ENCODE peak calls at places on chromosome 20, in seven cellular contexts. D is activated naive CD8-positive, alpha-beta T cell treated with anti-CD3 and anti-CD28 coated beads, Interleukin-2, amount 50 U/mL, for 24 hours; P is stimulated activated CD4-positive, alpha-beta T cell treated with anti-CD3 and anti-CD28 coated beads, TNF-alpha, amount 100 ng/mL, for 4 hours; T is stimulated activated naive CD8-positive, alpha-beta T cell treated with anti-CD3 and anti-CD28 coated beads, Interleukin-15, amount 100 ng/mL, for 72 hours; C is Kasumi-1; G is adipocyte; K is effector memory CD8-positive, alpha-beta T cell. X is an unnamed sample.

GRCh38 chr20:17708675-17709360 is 9.1 kb downstream of the BANF2 start:
- DNase-seq in D (no peak), P (no peak), T (no peak), C (no peak), G (peak; percentile 7), K (no peak), X (no peak)

GRCh38 chr20:25538838-25539665 is 46.3 kb downstream of the NINL start:
- DNase-seq in D (no peak), P (no peak), T (no peak), C (no peak), G (no peak), K (no peak), X (no peak)

GRCh38 chr20:32965115-32965514 is 39.1 kb downstream of the SUN5 start:
- DNase-seq in D (no peak), P (no peak), T (peak; percentile 8), C (no peak), G (no peak), K (no peak), X (no peak)

GRCh38 chr20:44962483-44962882 is 2.3 kb upstream of the TOMM34 start:
- DNase-seq in D (no peak), P (no peak), T (no peak), C (no peak), G (no peak), K (no peak), X (no peak)

GRCh38 chr20:354298-354977 is 7.5 kb downstream of the NRSN2 start:
- DNase-seq in D (peak; percentile 78), P (peak; percentile 76), T (peak; percentile 84), C (peak; percentile 74), G (peak; percentile 93), K (peak; percentile 80), X (peak; percentile 67)

GRCh38 chr20:44571367-44571766 is 11.0 kb upstream of the PKIG start:
- DNase-seq in D (no peak), P (no peak), T (no peak), C (no peak), G (no peak), K (no peak), X (no peak)

GRCh38 chr20:32448306-32449056 is 90.3 kb downstream of the ASXL1 start:
- DNase-seq in D (no peak), P (no peak), T (no peak), C (no peak), G (no peak), K (no peak), X (no peak)

GRCh38 chr20:19384940-19385339 is 172.5 kb downstream of the SLC24A3 start:
- DNase-seq in D (no peak), P (no peak), T (no peak), C (no peak), G (no peak), K (no peak), X (no peak)

GRCh38 chr20:2528671-2529070 is 7.7 kb upstream of the TMC2 start:
- DNase-seq in D (no peak), P (no peak), T (no peak), C (no peak), G (no peak), K (no peak), X (no peak)

GRCh38 chr20:33291830-33292355 is 8.9 kb downstream of the BPIFB1 start:
- DNase-seq in D (peak; percentile 74), P (peak; percentile 42), T (peak; percentile 66), C (peak; percentile 11), G (peak; percentile 30), K (peak; percentile 56), X (peak; percentile 57)

GRCh38 chr20:58094160-58094559 is 134.3 kb downstream of the ANKRD60 start:
- DNase-seq in D (no peak), P (no peak), T (no peak), C (no peak), G (no peak), K (no peak), X (no peak)

GRCh38 chr20:20499469-20499868 is 131.6 kb downstream of the INSM1 start:
- DNase-seq in D (no peak), P (no peak), T (no peak), C (no peak), G (no peak), K (no peak), X (no peak)

GRCh38 chr20:17863577-17864292 is 104.9 kb downstream of the SNX5 start:
- DNase-seq in D (no peak), P (no peak), T (no peak), C (no peak), G (no peak), K (no peak), X (no peak)

GRCh38 chr20:37544386-37544785 is 16.7 kb upstream of the BLCAP start:
- DNase-seq in D (no peak), P (no peak), T (no peak), C (no peak), G (no peak), K (no peak), X (no peak)

GRCh38 chr20:2386516-2387179 is 5.9 kb downstream of the TGM6 start:
- DNase-seq in D (no peak), P (no peak), T (no peak), C (no peak), G (peak; percentile 25), K (no peak), X (no peak)

GRCh38 chr20:62358171-62358719 is 8.9 kb downstream of the LAMA5 start:
- DNase-seq in D (no peak), P (no peak), T (no peak), C (no peak), G (no peak), K (no peak), X (no peak)

GRCh38 chr20:59785118-59785959 is 148.1 kb downstream of the SYCP2 start:
- DNase-seq in D (no peak), P (no peak), T (no peak), C (no peak), G (no peak), K (no peak), X (no peak)

GRCh38 chr20:43096471-43096870 is 93.2 kb downstream of the PTPRT start:
- DNase-seq in D (no peak), P (no peak), T (no peak), C (no peak), G (no peak), K (no peak), X (no peak)

GRCh38 chr20:46704714-46705377 is 4.6 kb upstream of the SLC2A10 start:
- DNase-seq in D (no peak), P (no peak), T (no peak), C (no peak), G (peak; percentile 54), K (no peak), X (no peak)

GRCh38 chr20:2093200-2093781 is 8.3 kb upstream of the STK35 start:
- DNase-seq in D (peak; percentile 34), P (no peak), T (peak; percentile 32), C (no peak), G (peak; percentile 17), K (peak; percentile 20), X (no peak)

GRCh38 chr20:32040142-32040953 is 11.7 kb upstream of the HCK start:
- DNase-seq in D (peak; percentile 13), P (no peak), T (no peak), C (peak; percentile 88), G (no peak), K (no peak), X (no peak)

GRCh38 chr20:50399917-50400704 is 110.1 kb upstream of the PTPN1 start:
- DNase-seq in D (no peak), P (no peak), T (no peak), C (no peak), G (no peak), K (no peak), X (no peak)

GRCh38 chr20:41387433-41387832 is 20.8 kb upstream of the EMILIN3 start:
- DNase-seq in D (no peak), P (no peak), T (no peak), C (no peak), G (no peak), K (no peak), X (no peak)

GRCh38 chr20:44187763-44188709 is 1.0 kb upstream of the JPH2 start:
- DNase-seq in D (no peak), P (no peak), T (no peak), C (no peak), G (peak; percentile 54), K (no peak), X (no peak)

GRCh38 chr20:38031957-38032356 is 1.3 kb downstream of the TTI1 start:
- DNase-seq in D (no peak), P (no peak), T (no peak), C (no peak), G (no peak), K (no peak), X (no peak)

GRCh38 chr20:45052698-45053440 is 48.1 kb downstream of the KCNS1 start:
- DNase-seq in D (no peak), P (no peak), T (peak; percentile 40), C (peak; percentile 48), G (peak; percentile 78), K (peak; percentile 13), X (no peak)

GRCh38 chr20:1377984-1378742 is 14.7 kb downstream of the FKBP1A start:
- DNase-seq in D (no peak), P (no peak), T (peak; percentile 60), C (no peak), G (no peak), K (no peak), X (no peak)

GRCh38 chr20:8473459-8473858 is 341.4 kb downstream of the PLCB1 start:
- DNase-seq in D (no peak), P (no peak), T (no peak), C (no peak), G (peak; percentile 21), K (no peak), X (no peak)

GRCh38 chr20:58709703-58710039 is 17.1 kb downstream of the NPEPL1 start:
- DNase-seq in D (no peak), P (no peak), T (no peak), C (no peak), G (no peak), K (no peak), X (no peak)

GRCh38 chr20:32672982-32673727 is 586 bp downstream of the C20orf203 start:
- DNase-seq in D (peak; percentile 53), P (no peak), T (peak; percentile 65), C (peak; percentile 72), G (no peak), K (peak; percentile 14), X (no peak)

GRCh38 chr20:51128198-51128597 is 105.3 kb upstream of the KCNG1 start:
- DNase-seq in D (peak; percentile 17), P (no peak), T (no peak), C (no peak), G (peak; percentile 71), K (no peak), X (no peak)

GRCh38 chr20:47502271-47502730 is 614 bp downstream of the NCOA3 start:
- DNase-seq in D (peak; percentile 35), P (peak; percentile 11), T (no peak), C (no peak), G (peak; percentile 61), K (peak; percentile 13), X (peak; percentile 22)

GRCh38 chr20:1526310-1526709 is 31.2 kb downstream of the SIRPD start:
- DNase-seq in D (no peak), P (no peak), T (no peak), C (no peak), G (no peak), K (no peak), X (no peak)

GRCh38 chr20:57326667-57327455 is 2.7 kb upstream of the SPO11 start:
- DNase-seq in D (no peak), P (no peak), T (no peak), C (no peak), G (no peak), K (no peak), X (no peak)

GRCh38 chr20:46799781-46800180 is 90.3 kb downstream of the SLC2A10 start:
- DNase-seq in D (no peak), P (no peak), T (no peak), C (no peak), G (no peak), K (no peak), X (no peak)

GRCh38 chr20:34941224-34941623 is 14.4 kb downstream of the GSS start:
- DNase-seq in D (no peak), P (no peak), T (no peak), C (peak; percentile 17), G (no peak), K (no peak), X (no peak)

GRCh38 chr20:62367136-62367482 is at the start of gene LAMA5:
- DNase-seq in D (no peak), P (no peak), T (no peak), C (no peak), G (peak; percentile 83), K (no peak), X (no peak)

GRCh38 chr20:17610566-17611289 is 40.9 kb downstream of the DSTN start:
- DNase-seq in D (peak; percentile 40), P (peak; percentile 36), T (peak; percentile 54), C (no peak), G (no peak), K (peak; percentile 57), X (peak; percentile 49)

X was measured in stimulated activated naive CD4-positive, alpha-beta T cell treated with Interleukin-2 at 50 U/mL for 16 hours.